ENCODE peak calls at places on chromosomes 16 and 17, in seven cellular contexts. R is stimulated activated CD4-positive, alpha-beta T cell treated with anti-CD3 and anti-CD28 coated beads, Interleukin-4, amount 100 ng/mL, for 48 hours; Z is fibroblast of mammary gland; C is A172; B is AG10803; Q is GDM1; H is T-helper 17 cell. Y is an unnamed sample.

GRCh38 chr17:48954300-48954755 is 9.7 kb upstream of the SNF8 start:
- DNase-seq in Z (peak; percentile 65), Q (no peak), B (peak; percentile 64), R (no peak), C (peak; percentile 53), H (no peak), Y (no peak)

GRCh38 chr17:9002236-9002609 is 19.1 kb upstream of the NTN1 start:
- DNase-seq in Q (no peak), B (no peak), R (no peak), H (no peak), C (no peak), Z (no peak), Y (no peak)

GRCh38 chr16:23302045-23302956 is at the start of gene SCNN1B:
- DNase-seq in Q (no peak), H (no peak), C (no peak), Z (no peak), R (no peak), B (no peak), Y (no peak)

GRCh38 chr17:20080513-20080912 is 71.4 kb downstream of the SPECC1 start:
- DNase-seq in Q (no peak), B (no peak), R (no peak), Z (no peak), C (no peak), H (no peak), Y (no peak)

GRCh38 chr16:54331241-54332002 is 44.8 kb upstream of the IRX3 start:
- DNase-seq in H (no peak), C (no peak), R (no peak), Q (no peak), B (no peak), Z (no peak), Y (no peak)

GRCh38 chr17:46929413-46929812 is 6.5 kb downstream of the GOSR2 start:
- DNase-seq in C (peak; percentile 72), Z (no peak), R (no peak), H (no peak), Q (no peak), B (peak; percentile 26), Y (no peak)

GRCh38 chr16:50422926-50423325 is 54.1 kb upstream of the BRD7 start:
- DNase-seq in R (no peak), Z (no peak), B (no peak), H (no peak), Q (no peak), C (no peak), Y (no peak)

GRCh38 chr17:63447688-63448005 is 1.5 kb upstream of the CYB561 start:
- DNase-seq in B (no peak), C (no peak), Q (peak; percentile 33), Z (no peak), R (no peak), H (no peak), Y (no peak)

GRCh38 chr16:74752258-74752657 is 22.4 kb downstream of the FA2H start:
- DNase-seq in H (no peak), C (no peak), Q (no peak), Z (no peak), B (no peak), R (no peak), Y (no peak)

GRCh38 chr17:35536664-35537160 is 766 bp downstream of the SLFN12L start:
- DNase-seq in B (no peak), Q (no peak), H (no peak), Z (no peak), C (no peak), R (no peak), Y (no peak)

GRCh38 chr17:9611557-9611956 is 33.8 kb upstream of the USP43 start:
- DNase-seq in R (no peak), B (no peak), H (no peak), Z (no peak), Q (no peak), C (no peak), Y (no peak)

GRCh38 chr16:61968242-61968978 is 67.8 kb downstream of the CDH8 start:
- DNase-seq in Q (no peak), R (no peak), H (no peak), B (no peak), Z (no peak), C (no peak), Y (peak; percentile 23)

GRCh38 chr16:12573730-12574383 is 229.8 kb downstream of the CPPED1 start:
- DNase-seq in R (peak; percentile 75), Q (peak; percentile 17), C (peak; percentile 82), B (peak; percentile 35), H (peak; percentile 23), Z (peak; percentile 30), Y (peak; percentile 52)

GRCh38 chr17:7709031-7709430 is 4.0 kb downstream of the EFNB3 start:
- DNase-seq in B (no peak), C (no peak), Z (no peak), R (no peak), H (no peak), Q (no peak), Y (no peak)

GRCh38 chr17:77332034-77332971 is 191.5 kb downstream of the SEC14L1 start:
- DNase-seq in H (no peak), R (no peak), Z (peak; percentile 53), B (no peak), Q (no peak), C (no peak), Y (no peak)

GRCh38 chr16:668519-669171 is 713 bp downstream of the RHOT2 start:
- DNase-seq in H (no peak), Z (no peak), B (no peak), Q (no peak), R (no peak), C (no peak), Y (no peak)

GRCh38 chr17:79094261-79094660 is 19.6 kb downstream of the ENGASE start:
- DNase-seq in Z (no peak), H (no peak), R (no peak), B (no peak), C (no peak), Q (no peak), Y (no peak)

Y was measured in putamen.